ENCODE peak calls at places on chromosomes 4 and X, in eight cellular contexts. O, I, G, B, S, R, P and F are unnamed samples.

GRCh38 chrX:150886381-150886780 is 12.1 kb downstream of the CD99L2 start:
- DNase-seq in O (no peak), I (no peak), G (no peak), B (no peak), S (no peak), R (no peak), P (no peak), F (no peak)

GRCh38 chr4:1495416-1496115 is 89.3 kb upstream of the NKX1-1 start:
- DNase-seq in O (no peak), I (no peak), G (no peak), B (no peak), S (no peak), R (no peak), P (no peak), F (peak; percentile 31)

GRCh38 chr4:165379662-165380061 is 854 bp downstream of the CPE start:
- DNase-seq in O (no peak), I (peak; percentile 40), G (no peak), B (peak; percentile 63), S (no peak), R (no peak), P (no peak), F (no peak)

GRCh38 chrX:107574711-107575110 is 53.6 kb upstream of the PRPS1 start:
- DNase-seq in O (peak; percentile 67), I (no peak), G (no peak), B (no peak), S (peak; percentile 30), R (no peak), P (no peak), F (no peak)

GRCh38 chrX:78652971-78653822 is 5.9 kb downstream of the RTL3 start:
- DNase-seq in O (peak; percentile 89), I (no peak), G (peak; percentile 6), B (no peak), S (peak; percentile 46), R (no peak), P (peak; percentile 1), F (no peak)

GRCh38 chrX:130916636-130917422 is 13.8 kb upstream of the ENOX2 start:
- DNase-seq in O (peak; percentile 45), I (no peak), G (no peak), B (peak; percentile 26), S (peak; percentile 52), R (no peak), P (peak; percentile 49), F (peak; percentile 45)

GRCh38 chrX:10028283-10029104 is 61.3 kb downstream of the CLDN34 start:
- DNase-seq in O (no peak), I (no peak), G (no peak), B (no peak), S (no peak), R (no peak), P (no peak), F (no peak)

GRCh38 chr4:48944659-48945290 is 38.2 kb upstream of the OCIAD2 start:
- DNase-seq in O (no peak), I (no peak), G (peak; percentile 15), B (no peak), S (no peak), R (no peak), P (no peak), F (no peak)

GRCh38 chrX:43375146-43375545 is 281.0 kb upstream of the MAOA start:
- DNase-seq in O (no peak), I (no peak), G (no peak), B (no peak), S (no peak), R (no peak), P (no peak), F (no peak)

GRCh38 chrX:53281321-53281822 is at the start of gene IQSEC2:
- DNase-seq in O (peak; percentile 77), I (peak; percentile 90), G (no peak), B (no peak), S (peak; percentile 77), R (no peak), P (peak; percentile 35), F (peak; percentile 70)

GRCh38 chrX:11209798-11210197 is 83.4 kb upstream of the AMELX start:
- DNase-seq in O (peak; percentile 0), I (no peak), G (no peak), B (no peak), S (no peak), R (no peak), P (no peak), F (no peak)

GRCh38 chr4:82201303-82201702 is 172.5 kb downstream of the HNRNPD start:
- DNase-seq in O (no peak), I (no peak), G (no peak), B (peak; percentile 44), S (no peak), R (no peak), P (no peak), F (no peak)

GRCh38 chr4:104352211-104352610 is 142.5 kb downstream of the CXXC4 start:
- DNase-seq in O (no peak), I (no peak), G (no peak), B (no peak), S (no peak), R (no peak), P (no peak), F (no peak)

GRCh38 chrX:149683966-149684730 is 27.7 kb upstream of the MAGEA11 start:
- DNase-seq in O (no peak), I (no peak), G (no peak), B (no peak), S (no peak), R (no peak), P (no peak), F (no peak)

GRCh38 chr4:137124278-137124932 is 407.9 kb downstream of the PCDH18 start:
- DNase-seq in O (peak; percentile 73), I (no peak), G (no peak), B (peak; percentile 13), S (peak; percentile 58), R (no peak), P (peak; percentile 84), F (no peak)

GRCh38 chr4:158295053-158295452 is 84.8 kb downstream of the TMEM144 start:
- DNase-seq in O (no peak), I (no peak), G (no peak), B (no peak), S (no peak), R (no peak), P (no peak), F (no peak)

GRCh38 chr4:24303926-24304325 is 280.4 kb downstream of the DHX15 start:
- DNase-seq in O (no peak), I (no peak), G (no peak), B (no peak), S (no peak), R (no peak), P (peak; percentile 67), F (no peak)

GRCh38 chr4:89640620-89641366 is 196.2 kb downstream of the SNCA start:
- DNase-seq in O (peak; percentile 49), I (peak; percentile 58), G (no peak), B (no peak), S (peak; percentile 71), R (no peak), P (no peak), F (peak; percentile 55)

GRCh38 chr4:158958489-158959270 is 144.2 kb upstream of the RAPGEF2 start:
- DNase-seq in O (no peak), I (no peak), G (no peak), B (no peak), S (no peak), R (no peak), P (no peak), F (no peak)

GRCh38 chr4:30866444-30866843 is 146.3 kb downstream of the PCDH7 start:
- DNase-seq in O (no peak), I (no peak), G (no peak), B (no peak), S (no peak), R (no peak), P (no peak), F (no peak)

GRCh38 chr4:123564758-123565346 is 168.3 kb downstream of the SPRY1 start:
- DNase-seq in O (peak; percentile 70), I (no peak), G (peak; percentile 56), B (peak; percentile 49), S (peak; percentile 79), R (no peak), P (peak; percentile 86), F (peak; percentile 71)

GRCh38 chr4:107993969-107994368 is 4.3 kb downstream of the HADH start:
- DNase-seq in O (no peak), I (no peak), G (no peak), B (no peak), S (no peak), R (no peak), P (no peak), F (no peak)

GRCh38 chrX:72269671-72270251 is 7.3 kb downstream of the RPS4X start:
- DNase-seq in O (peak; percentile 75), I (no peak), G (peak; percentile 38), B (no peak), S (no peak), R (no peak), P (no peak), F (no peak)

GRCh38 chr4:42750091-42750490 is 93.2 kb upstream of the ATP8A1 start:
- DNase-seq in O (no peak), I (no peak), G (no peak), B (peak; percentile 19), S (no peak), R (no peak), P (peak; percentile 82), F (no peak)

GRCh38 chr4:39706334-39706733 is 8.4 kb downstream of the UBE2K start:
- DNase-seq in O (peak; percentile 92), I (peak; percentile 56), G (no peak), B (no peak), S (peak; percentile 44), R (no peak), P (no peak), F (peak; percentile 63)

GRCh38 chr4:13980317-13980716 is 352.8 kb upstream of the BOD1L1 start:
- DNase-seq in O (peak; percentile 92), I (no peak), G (no peak), B (no peak), S (peak; percentile 89), R (no peak), P (peak; percentile 80), F (no peak)

GRCh38 chrX:64204252-64204651 is 1.3 kb downstream of the AMER1 start:
- DNase-seq in O (peak; percentile 2), I (peak; percentile 49), G (no peak), B (no peak), S (peak; percentile 17), R (no peak), P (no peak), F (peak; percentile 84)

GRCh38 chr4:61531188-61531587 is 331.1 kb downstream of the ADGRL3 start:
- DNase-seq in O (no peak), I (no peak), G (no peak), B (no peak), S (no peak), R (no peak), P (no peak), F (no peak)

GRCh38 chr4:138308421-138308820 is 66.3 kb upstream of the SLC7A11 start:
- DNase-seq in O (peak; percentile 85), I (no peak), G (no peak), B (no peak), S (peak; percentile 32), R (no peak), P (no peak), F (no peak)

GRCh38 chr4:64581422-64581821 is 172.2 kb upstream of the TECRL start:
- DNase-seq in O (peak; percentile 28), I (no peak), G (no peak), B (no peak), S (peak; percentile 17), R (no peak), P (no peak), F (no peak)